ENCODE peak calls at places on chromosomes 16 and 17, in eight cellular contexts. One of them, this sample, is unnamed.

GRCh38 chr17:41415833-41416335 is 8.5 kb downstream of the KRT37 start:
- DNase-seq in HL-60: no peak
- DNase-seq in endothelial cell of umbilical vein: no peak
- DNase-seq in astrocyte: peak
- DNase-seq in sigmoid colon: no peak
- DNase-seq in left ventricle myocardium inferior: no peak
- DNase-seq in colonic mucosa: no peak
- DNase-seq in adrenal gland: peak
- DNase-seq in this sample: no peak

GRCh38 chr17:27783951-27784350 is 16.4 kb downstream of the NOS2 start:
- DNase-seq in HL-60: no peak
- DNase-seq in endothelial cell of umbilical vein: no peak
- DNase-seq in astrocyte: peak
- DNase-seq in sigmoid colon: no peak
- DNase-seq in left ventricle myocardium inferior: no peak
- DNase-seq in colonic mucosa: no peak
- DNase-seq in adrenal gland: no peak
- DNase-seq in this sample: no peak

GRCh38 chr17:64413505-64413904 is 22.8 kb upstream of the PECAM1 start:
- DNase-seq in HL-60: no peak
- DNase-seq in endothelial cell of umbilical vein: no peak
- DNase-seq in astrocyte: no peak
- DNase-seq in sigmoid colon: peak
- DNase-seq in left ventricle myocardium inferior: no peak
- DNase-seq in colonic mucosa: no peak
- DNase-seq in adrenal gland: no peak
- DNase-seq in this sample: no peak

GRCh38 chr16:14510939-14511797 is 118.9 kb downstream of the PARN start:
- DNase-seq in HL-60: no peak
- DNase-seq in endothelial cell of umbilical vein: no peak
- DNase-seq in astrocyte: peak
- DNase-seq in sigmoid colon: no peak
- DNase-seq in left ventricle myocardium inferior: no peak
- DNase-seq in colonic mucosa: no peak
- DNase-seq in adrenal gland: no peak
- DNase-seq in this sample: peak

GRCh38 chr16:19085679-19086200 is 18.3 kb downstream of the COQ7 start:
- DNase-seq in HL-60: peak
- DNase-seq in endothelial cell of umbilical vein: peak
- DNase-seq in astrocyte: peak
- DNase-seq in sigmoid colon: no peak
- DNase-seq in left ventricle myocardium inferior: no peak
- DNase-seq in colonic mucosa: peak
- DNase-seq in adrenal gland: peak
- DNase-seq in this sample: no peak

GRCh38 chr16:69444873-69445517 is 20.6 kb downstream of the CYB5B start:
- DNase-seq in HL-60: no peak
- DNase-seq in endothelial cell of umbilical vein: peak
- DNase-seq in astrocyte: no peak
- DNase-seq in sigmoid colon: no peak
- DNase-seq in left ventricle myocardium inferior: no peak
- DNase-seq in colonic mucosa: no peak
- DNase-seq in adrenal gland: no peak
- DNase-seq in this sample: no peak

GRCh38 chr17:39872700-39873099 is 4.7 kb downstream of the ZPBP2 start:
- DNase-seq in HL-60: no peak
- DNase-seq in endothelial cell of umbilical vein: peak
- DNase-seq in astrocyte: peak
- DNase-seq in sigmoid colon: no peak
- DNase-seq in left ventricle myocardium inferior: no peak
- DNase-seq in colonic mucosa: no peak
- DNase-seq in adrenal gland: no peak
- DNase-seq in this sample: peak

GRCh38 chr17:42276609-42277341 is 584 bp upstream of the STAT5B start:
- DNase-seq in HL-60: peak
- DNase-seq in endothelial cell of umbilical vein: peak
- DNase-seq in astrocyte: peak
- DNase-seq in sigmoid colon: peak
- DNase-seq in left ventricle myocardium inferior: peak
- DNase-seq in colonic mucosa: peak
- DNase-seq in adrenal gland: peak
- DNase-seq in this sample: no peak

GRCh38 chr17:19663097-19663496 is 14.5 kb downstream of the ALDH3A2 start:
- DNase-seq in HL-60: no peak
- DNase-seq in endothelial cell of umbilical vein: no peak
- DNase-seq in astrocyte: no peak
- DNase-seq in sigmoid colon: no peak
- DNase-seq in left ventricle myocardium inferior: no peak
- DNase-seq in colonic mucosa: no peak
- DNase-seq in adrenal gland: no peak
- DNase-seq in this sample: no peak

GRCh38 chr17:32523017-32523680 is 36.4 kb downstream of the CDK5R1 start:
- DNase-seq in HL-60: no peak
- DNase-seq in endothelial cell of umbilical vein: no peak
- DNase-seq in astrocyte: no peak
- DNase-seq in sigmoid colon: peak
- DNase-seq in left ventricle myocardium inferior: no peak
- DNase-seq in colonic mucosa: no peak
- DNase-seq in adrenal gland: no peak
- DNase-seq in this sample: no peak

GRCh38 chr17:44115585-44116415 is 7.6 kb downstream of the HDAC5 start:
- DNase-seq in HL-60: peak
- DNase-seq in endothelial cell of umbilical vein: peak
- DNase-seq in astrocyte: no peak
- DNase-seq in sigmoid colon: no peak
- DNase-seq in left ventricle myocardium inferior: no peak
- DNase-seq in colonic mucosa: no peak
- DNase-seq in adrenal gland: no peak
- DNase-seq in this sample: no peak

GRCh38 chr16:66988197-66988788 is at the start of gene CES4A:
- DNase-seq in HL-60: no peak
- DNase-seq in endothelial cell of umbilical vein: no peak
- DNase-seq in astrocyte: peak
- DNase-seq in sigmoid colon: peak
- DNase-seq in left ventricle myocardium inferior: no peak
- DNase-seq in colonic mucosa: no peak
- DNase-seq in adrenal gland: peak
- DNase-seq in this sample: peak

GRCh38 chr16:73057369-73058210 is 9.7 kb upstream of the ZFHX3 start:
- DNase-seq in HL-60: no peak
- DNase-seq in endothelial cell of umbilical vein: peak
- DNase-seq in astrocyte: no peak
- DNase-seq in sigmoid colon: no peak
- DNase-seq in left ventricle myocardium inferior: peak
- DNase-seq in colonic mucosa: no peak
- DNase-seq in adrenal gland: no peak
- DNase-seq in this sample: no peak

GRCh38 chr17:2680961-2681360 is 30.6 kb downstream of the CLUH start:
- DNase-seq in HL-60: no peak
- DNase-seq in endothelial cell of umbilical vein: no peak
- DNase-seq in astrocyte: no peak
- DNase-seq in sigmoid colon: no peak
- DNase-seq in left ventricle myocardium inferior: no peak
- DNase-seq in colonic mucosa: no peak
- DNase-seq in adrenal gland: no peak
- DNase-seq in this sample: no peak

GRCh38 chr16:78667675-78668074 is 568.2 kb downstream of the WWOX start:
- DNase-seq in HL-60: no peak
- DNase-seq in endothelial cell of umbilical vein: no peak
- DNase-seq in astrocyte: no peak
- DNase-seq in sigmoid colon: no peak
- DNase-seq in left ventricle myocardium inferior: no peak
- DNase-seq in colonic mucosa: no peak
- DNase-seq in adrenal gland: no peak
- DNase-seq in this sample: no peak

GRCh38 chr16:2779151-2779920 is 2.3 kb upstream of the ELOB start:
- DNase-seq in HL-60: no peak
- DNase-seq in endothelial cell of umbilical vein: no peak
- DNase-seq in astrocyte: no peak
- DNase-seq in sigmoid colon: peak
- DNase-seq in left ventricle myocardium inferior: no peak
- DNase-seq in colonic mucosa: no peak
- DNase-seq in adrenal gland: peak
- DNase-seq in this sample: no peak

GRCh38 chr17:57138956-57139576 is 54.0 kb downstream of the AKAP1 start:
- DNase-seq in HL-60: no peak
- DNase-seq in endothelial cell of umbilical vein: no peak
- DNase-seq in astrocyte: no peak
- DNase-seq in sigmoid colon: no peak
- DNase-seq in left ventricle myocardium inferior: no peak
- DNase-seq in colonic mucosa: no peak
- DNase-seq in adrenal gland: no peak
- DNase-seq in this sample: no peak

GRCh38 chr16:5042574-5043171 is 8.9 kb upstream of the NAGPA start:
- DNase-seq in HL-60: no peak
- DNase-seq in endothelial cell of umbilical vein: no peak
- DNase-seq in astrocyte: peak
- DNase-seq in sigmoid colon: no peak
- DNase-seq in left ventricle myocardium inferior: no peak
- DNase-seq in colonic mucosa: no peak
- DNase-seq in adrenal gland: no peak
- DNase-seq in this sample: no peak

GRCh38 chr17:28842282-28843012 is at the start of gene FAM222B:
- DNase-seq in HL-60: peak
- DNase-seq in endothelial cell of umbilical vein: peak
- DNase-seq in astrocyte: peak
- DNase-seq in sigmoid colon: peak
- DNase-seq in left ventricle myocardium inferior: peak
- DNase-seq in colonic mucosa: peak
- DNase-seq in adrenal gland: peak
- DNase-seq in this sample: peak
- TF ChIP-seq CTCF in HL-60: no peak
- TF ChIP-seq CTCF in endothelial cell of umbilical vein: no peak
- TF ChIP-seq CTCF in astrocyte: no peak
- TF ChIP-seq CTCF in sigmoid colon: no peak
- TF ChIP-seq CTCF in left ventricle myocardium inferior: no peak
- TF ChIP-seq CTCF in colonic mucosa: no peak
- TF ChIP-seq CTCF in adrenal gland: no peak
- TF ChIP-seq CTCF in this sample: no peak

GRCh38 chr16:85601730-85602401 is 11.3 kb upstream of the GSE1 start:
- DNase-seq in HL-60: no peak
- DNase-seq in endothelial cell of umbilical vein: no peak
- DNase-seq in astrocyte: no peak
- DNase-seq in sigmoid colon: peak
- DNase-seq in left ventricle myocardium inferior: peak
- DNase-seq in colonic mucosa: no peak
- DNase-seq in adrenal gland: peak
- DNase-seq in this sample: no peak
- H3K27ac ChIP-seq in HL-60: no peak
- H3K27ac ChIP-seq in endothelial cell of umbilical vein: no peak
- H3K27ac ChIP-seq in astrocyte: no peak
- H3K27ac ChIP-seq in sigmoid colon: peak
- H3K27ac ChIP-seq in left ventricle myocardium inferior: peak
- H3K27ac ChIP-seq in colonic mucosa: no peak
- H3K27ac ChIP-seq in adrenal gland: peak
- H3K27ac ChIP-seq in this sample: no peak

DNA sequence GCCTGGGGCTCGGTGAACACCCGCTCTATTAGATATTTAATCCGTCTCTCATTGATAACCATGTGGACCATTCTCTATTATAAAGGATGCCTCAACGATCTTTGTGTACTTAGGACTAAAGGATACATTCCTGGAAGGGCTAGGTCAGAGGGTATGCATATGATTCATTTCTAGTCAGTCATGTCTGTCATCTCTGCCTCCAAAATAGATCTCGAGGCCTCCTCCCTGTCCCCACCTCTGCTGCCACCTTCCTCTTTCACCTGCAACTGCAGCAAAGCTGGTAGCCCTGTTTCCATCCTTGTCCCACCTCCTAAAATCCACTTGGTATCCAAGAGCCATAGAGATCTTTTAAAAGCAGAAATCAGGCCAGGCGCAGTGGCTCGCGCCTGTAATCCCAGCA is 121.5 kb downstream of the KATNIP start:
- DNase-seq in HL-60: no peak
- DNase-seq in endothelial cell of umbilical vein: no peak
- DNase-seq in astrocyte: no peak
- DNase-seq in sigmoid colon: no peak
- DNase-seq in left ventricle myocardium inferior: no peak
- DNase-seq in colonic mucosa: no peak
- DNase-seq in adrenal gland: no peak
- DNase-seq in this sample: peak
- TF ChIP-seq CTCF in HL-60: no peak
- TF ChIP-seq CTCF in endothelial cell of umbilical vein: no peak
- TF ChIP-seq CTCF in astrocyte: no peak
- TF ChIP-seq CTCF in sigmoid colon: no peak
- TF ChIP-seq CTCF in left ventricle myocardium inferior: no peak
- TF ChIP-seq CTCF in colonic mucosa: no peak
- TF ChIP-seq CTCF in adrenal gland: no peak
- TF ChIP-seq CTCF in this sample: peak

GRCh38 chr17:35784895-35785294 is 10.5 kb downstream of the MMP28 start:
- DNase-seq in HL-60: no peak
- DNase-seq in endothelial cell of umbilical vein: no peak
- DNase-seq in astrocyte: no peak
- DNase-seq in sigmoid colon: peak
- DNase-seq in left ventricle myocardium inferior: no peak
- DNase-seq in colonic mucosa: no peak
- DNase-seq in adrenal gland: no peak
- DNase-seq in this sample: peak
- H3K27ac ChIP-seq in HL-60: no peak
- H3K27ac ChIP-seq in endothelial cell of umbilical vein: no peak
- H3K27ac ChIP-seq in astrocyte: no peak
- H3K27ac ChIP-seq in sigmoid colon: peak
- H3K27ac ChIP-seq in left ventricle myocardium inferior: no peak
- H3K27ac ChIP-seq in colonic mucosa: peak
- H3K27ac ChIP-seq in adrenal gland: peak
- H3K27ac ChIP-seq in this sample: peak

GRCh38 chr17:81863123-81863675 is 2.9 kb upstream of the P4HB start:
- DNase-seq in HL-60: peak
- DNase-seq in endothelial cell of umbilical vein: no peak
- DNase-seq in astrocyte: no peak
- DNase-seq in sigmoid colon: no peak
- DNase-seq in left ventricle myocardium inferior: no peak
- DNase-seq in colonic mucosa: no peak
- DNase-seq in adrenal gland: no peak
- DNase-seq in this sample: no peak

GRCh38 chr17:81865733-81866439 is 5.3 kb downstream of the ARHGDIA start:
- DNase-seq in HL-60: no peak
- DNase-seq in endothelial cell of umbilical vein: no peak
- DNase-seq in astrocyte: no peak
- DNase-seq in sigmoid colon: no peak
- DNase-seq in left ventricle myocardium inferior: no peak
- DNase-seq in colonic mucosa: peak
- DNase-seq in adrenal gland: peak
- DNase-seq in this sample: no peak

GRCh38 chr17:81865358-81865732 is 5.0 kb upstream of the P4HB start:
- DNase-seq in HL-60: no peak
- DNase-seq in endothelial cell of umbilical vein: no peak
- DNase-seq in astrocyte: no peak
- DNase-seq in sigmoid colon: no peak
- DNase-seq in left ventricle myocardium inferior: no peak
- DNase-seq in colonic mucosa: no peak
- DNase-seq in adrenal gland: no peak
- DNase-seq in this sample: no peak

GRCh38 chr17:81866440-81867122 is 4.6 kb downstream of the ARHGDIA start:
- DNase-seq in HL-60: peak
- DNase-seq in endothelial cell of umbilical vein: no peak
- DNase-seq in astrocyte: no peak
- DNase-seq in sigmoid colon: no peak
- DNase-seq in left ventricle myocardium inferior: no peak
- DNase-seq in colonic mucosa: no peak
- DNase-seq in adrenal gland: no peak
- DNase-seq in this sample: no peak

GRCh38 chr17:81863833-81864768 is 3.8 kb upstream of the P4HB start:
- DNase-seq in HL-60: no peak
- DNase-seq in endothelial cell of umbilical vein: no peak
- DNase-seq in astrocyte: no peak
- DNase-seq in sigmoid colon: no peak
- DNase-seq in left ventricle myocardium inferior: no peak
- DNase-seq in colonic mucosa: no peak
- DNase-seq in adrenal gland: no peak
- DNase-seq in this sample: no peak
- TF ChIP-seq CTCF in HL-60: no peak
- TF ChIP-seq CTCF in endothelial cell of umbilical vein: no peak
- TF ChIP-seq CTCF in astrocyte: no peak
- TF ChIP-seq CTCF in sigmoid colon: no peak
- TF ChIP-seq CTCF in left ventricle myocardium inferior: no peak
- TF ChIP-seq CTCF in colonic mucosa: no peak
- TF ChIP-seq CTCF in adrenal gland: no peak
- TF ChIP-seq CTCF in this sample: no peak

This sample was measured in foreskin keratinocyte.